ENCODE peak calls at places on chromosome 18, in six cellular contexts. S is esophagus squamous epithelium, X is HCT116, O is astrocyte of the spinal cord, Y is AG09309, K is AG10803. B is an unnamed sample.

GRCh38 chr18:58051765-58052460 is 7.9 kb downstream of the NEDD4L start:
- DNase-seq in S (no peak), X (no peak), O (peak), Y (no peak), K (peak), B (peak)

GRCh38 chr18:55449412-55450140 is 138.4 kb downstream of the TCF4 start:
- DNase-seq in S (no peak), X (no peak), O (no peak), Y (no peak), K (no peak), B (no peak)

GRCh38 chr18:35055726-35056125 is 14.5 kb downstream of the MAPRE2 start:
- DNase-seq in S (no peak), X (no peak), O (no peak), Y (no peak), K (no peak), B (no peak)

GRCh38 chr18:65983750-65984149 is 232.9 kb downstream of the CDH7 start:
- DNase-seq in S (no peak), X (no peak), O (no peak), Y (no peak), K (no peak), B (no peak)

GRCh38 chr18:57353137-57353939 is 981 bp downstream of the ST8SIA3 start:
- DNase-seq in S (no peak), X (no peak), O (no peak), Y (no peak), K (no peak), B (no peak)

GRCh38 chr18:50721006-50721405 is 98.8 kb downstream of the MRO start:
- DNase-seq in S (no peak), X (no peak), O (no peak), Y (no peak), K (no peak), B (no peak)

GRCh38 chr18:28050561-28050960 is 126.4 kb downstream of the CDH2 start:
- DNase-seq in S (no peak), X (no peak), O (no peak), Y (no peak), K (no peak), B (no peak)

GRCh38 chr18:26190506-26190905 is 35.7 kb upstream of the TAF4B start:
- DNase-seq in S (no peak), X (no peak), O (no peak), Y (no peak), K (no peak), B (no peak)

GRCh38 chr18:53458266-53458665 is 766.2 kb downstream of the MBD2 start:
- DNase-seq in S (no peak), X (no peak), O (peak), Y (no peak), K (no peak), B (no peak)

GRCh38 chr18:79545714-79546113 is 133.9 kb upstream of the CTDP1 start:
- DNase-seq in S (no peak), X (no peak), O (no peak), Y (no peak), K (no peak), B (no peak)

GRCh38 chr18:10454800-10455550 is 540 bp downstream of the APCDD1 start:
- DNase-seq in S (no peak), X (no peak), O (no peak), Y (no peak), K (no peak), B (peak)

GRCh38 chr18:77300579-77300978 is 50.9 kb downstream of the GALR1 start:
- DNase-seq in S (no peak), X (no peak), O (no peak), Y (no peak), K (no peak), B (no peak)

GRCh38 chr18:50115095-50115494 is 79.9 kb downstream of the MYO5B start:
- DNase-seq in S (no peak), X (no peak), O (no peak), Y (no peak), K (no peak), B (no peak)

GRCh38 chr18:10235553-10235952 is 218.9 kb upstream of the APCDD1 start:
- DNase-seq in S (no peak), X (no peak), O (no peak), Y (no peak), K (no peak), B (no peak)

GRCh38 chr18:77439888-77440287 is 190.2 kb downstream of the GALR1 start:
- DNase-seq in S (no peak), X (no peak), O (no peak), Y (no peak), K (no peak), B (no peak)

GRCh38 chr18:24985616-24986015 is 366.4 kb downstream of the ZNF521 start:
- DNase-seq in S (no peak), X (no peak), O (peak), Y (no peak), K (peak), B (no peak)

GRCh38 chr18:62663731-62664336 is 51.5 kb upstream of the PHLPP1 start:
- DNase-seq in S (no peak), X (no peak), O (peak), Y (peak), K (no peak), B (peak)

GRCh38 chr18:62089174-62089573 is 97.7 kb downstream of the PIGN start:
- DNase-seq in S (no peak), X (no peak), O (no peak), Y (no peak), K (no peak), B (no peak)

GRCh38 chr18:55695091-55695490 is 107.1 kb upstream of the TCF4 start:
- DNase-seq in S (no peak), X (no peak), O (no peak), Y (no peak), K (no peak), B (no peak)

GRCh38 chr18:34028341-34028740 is 196.4 kb downstream of the NOL4 start:
- DNase-seq in S (no peak), X (no peak), O (peak), Y (no peak), K (no peak), B (no peak)

GRCh38 chr18:37188016-37188791 is 359.3 kb downstream of the KIAA1328 start:
- DNase-seq in S (no peak), X (no peak), O (peak), Y (no peak), K (peak), B (peak)

GRCh38 chr18:63128242-63128967 is 191.2 kb downstream of the BCL2 start:
- DNase-seq in S (no peak), X (no peak), O (no peak), Y (no peak), K (no peak), B (no peak)

GRCh38 chr18:64653068-64653467 is 504.2 kb upstream of the LINC00305 start:
- DNase-seq in S (no peak), X (no peak), O (no peak), Y (no peak), K (no peak), B (no peak)

GRCh38 chr18:74290831-74291770 is 662 bp downstream of the CYB5A start:
- DNase-seq in S (no peak), X (peak), O (no peak), Y (no peak), K (no peak), B (no peak)

GRCh38 chr18:74289137-74289536 is 2.6 kb downstream of the CYB5A start:
- DNase-seq in S (no peak), X (no peak), O (no peak), Y (no peak), K (peak), B (peak)

GRCh38 chr18:74288041-74288440 is 3.7 kb downstream of the CYB5A start:
- DNase-seq in S (no peak), X (no peak), O (no peak), Y (no peak), K (no peak), B (no peak)

GRCh38 chr18:74289946-74290478 is 1.8 kb downstream of the CYB5A start:
- DNase-seq in S (no peak), X (no peak), O (no peak), Y (no peak), K (no peak), B (no peak)

GRCh38 chr18:74288730-74289129 is 3.0 kb downstream of the CYB5A start:
- DNase-seq in S (no peak), X (no peak), O (no peak), Y (no peak), K (peak), B (peak)
- H3K4me3 ChIP-seq in S (no peak), X (no peak), O (no peak), Y (peak), K (no peak), B (no peak)

GRCh38 chr18:11972371-11973174 is 8.7 kb upstream of the IMPA2 start:
- DNase-seq in S (no peak), X (no peak), O (no peak), Y (no peak), K (no peak), B (no peak)

GRCh38 chr18:11976463-11976862 is 4.8 kb upstream of the IMPA2 start:
- DNase-seq in S (no peak), X (no peak), O (no peak), Y (no peak), K (no peak), B (no peak)

GRCh38 chr18:11976882-11977281 is 4.4 kb upstream of the IMPA2 start:
- DNase-seq in S (no peak), X (no peak), O (peak), Y (no peak), K (peak), B (peak)

GRCh38 chr18:11974741-11975325 is 6.5 kb upstream of the IMPA2 start:
- DNase-seq in S (no peak), X (no peak), O (no peak), Y (no peak), K (no peak), B (peak)

DNA sequence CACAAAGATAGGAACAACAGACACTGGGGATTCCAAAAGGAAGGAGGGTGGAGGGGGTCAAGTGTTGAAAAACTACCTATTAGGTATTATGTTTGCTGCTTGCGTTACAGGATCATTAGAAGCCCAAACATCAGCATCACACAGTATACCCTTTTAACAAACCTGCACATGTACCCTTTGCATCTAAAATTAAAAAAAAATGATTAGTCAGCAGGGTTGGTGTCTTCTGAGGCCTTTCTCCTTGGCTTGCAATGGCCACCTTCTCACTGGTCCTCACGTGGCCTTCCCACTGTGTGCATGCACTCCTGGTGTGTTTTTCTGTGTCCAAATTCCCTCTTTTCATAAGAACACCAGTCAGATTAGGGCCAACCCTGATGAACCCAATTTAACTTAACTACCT is 5.6 kb upstream of the IMPA2 start:
- DNase-seq in S (no peak), X (no peak), O (no peak), Y (no peak), K (no peak), B (no peak)
- TF ChIP-seq CTCF in S (no peak), X (no peak), O (no peak), Y (no peak), K (no peak), B (no peak)

DNA sequence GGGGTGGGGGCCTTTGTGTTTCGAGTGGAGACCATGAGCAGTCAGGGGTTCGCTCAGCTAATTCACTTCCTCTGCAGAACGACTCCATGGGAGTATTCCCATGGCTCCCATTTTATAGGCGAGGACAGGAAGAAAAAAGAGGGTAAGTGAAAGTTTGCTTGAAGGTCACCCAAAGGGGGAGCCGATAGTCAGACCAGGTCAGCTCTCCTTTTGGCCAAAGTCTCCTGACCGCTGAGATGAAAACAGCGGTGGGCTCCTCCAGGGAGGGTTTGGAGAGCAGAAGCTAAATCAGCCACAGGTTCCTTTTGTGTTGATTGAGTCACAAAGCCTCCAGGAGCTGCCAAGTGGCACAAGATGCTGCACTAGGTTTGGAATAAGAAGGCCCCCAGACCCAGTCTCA is 34.1 kb upstream of the CTAGE1 start:
- DNase-seq in S (no peak), X (no peak), O (no peak), Y (no peak), K (no peak), B (no peak)
- H3K4me3 ChIP-seq in S (no peak), X (no peak), O (no peak), Y (no peak), K (no peak), B (no peak)

GRCh38 chr18:71850602-71851001 is 693.5 kb downstream of the CBLN2 start:
- DNase-seq in S (no peak), X (no peak), O (no peak), Y (no peak), K (no peak), B (no peak)

GRCh38 chr18:71844810-71845209 is 699.3 kb downstream of the CBLN2 start:
- DNase-seq in S (no peak), X (no peak), O (no peak), Y (no peak), K (no peak), B (no peak)

DNA sequence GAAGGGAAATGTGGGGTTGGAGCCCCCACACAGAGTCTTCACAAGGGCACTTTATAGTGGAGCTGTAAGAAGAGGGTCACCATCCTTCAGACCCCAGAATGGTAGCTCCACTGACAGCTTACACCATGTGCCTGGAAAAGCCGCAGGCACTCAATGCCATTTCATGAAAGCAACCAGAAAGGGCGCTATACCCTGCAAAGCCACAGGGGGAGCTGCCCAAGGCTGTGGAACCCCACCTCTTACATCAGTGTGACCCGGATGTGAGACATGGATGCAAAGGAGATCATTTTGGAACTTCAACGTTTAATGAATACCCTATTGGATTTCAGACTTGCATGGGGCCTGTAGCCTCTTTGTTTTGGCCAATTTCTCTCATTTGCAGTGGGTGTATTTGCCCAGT is 694.7 kb downstream of the CBLN2 start:
- DNase-seq in S (no peak), X (no peak), O (no peak), Y (no peak), K (no peak), B (no peak)
- TF ChIP-seq CTCF in S (no peak), X (no peak), O (peak), Y (no peak), K (no peak), B (no peak)

GRCh38 chr18:13218376-13219011 is at the start of gene LDLRAD4:
- DNase-seq in S (no peak), X (no peak), O (no peak), Y (no peak), K (no peak), B (no peak)
- H3K4me3 ChIP-seq in S (peak), X (peak), O (peak), Y (peak), K (peak), B (no peak)

DNA sequence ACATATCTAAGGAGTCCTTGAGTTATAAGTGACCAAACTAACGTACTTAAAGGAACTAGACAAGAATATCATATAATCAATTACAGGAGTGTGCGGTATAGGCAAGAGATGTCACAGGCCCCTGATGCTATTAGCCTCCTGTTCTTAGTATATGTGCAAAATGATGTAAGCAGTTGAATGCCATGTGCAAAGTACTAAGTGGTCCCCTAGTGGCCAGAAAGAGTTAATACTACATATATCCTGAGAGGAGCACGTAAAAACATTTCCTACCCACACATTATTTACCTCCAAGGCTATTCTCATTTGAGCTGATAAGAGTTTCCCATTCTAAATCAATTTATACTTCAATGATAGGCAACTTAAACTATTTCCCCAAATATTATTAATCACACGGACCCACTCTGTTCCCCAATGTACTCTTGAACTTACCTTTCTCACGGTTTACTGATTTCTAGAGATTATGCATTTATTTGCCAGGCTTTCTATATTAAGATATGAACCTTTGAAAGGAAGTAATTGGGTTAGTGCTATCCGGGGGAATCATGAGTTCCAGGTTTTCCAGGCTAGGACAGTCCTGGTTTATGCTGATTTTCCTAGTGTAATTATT is 158.0 kb upstream of the KLHL14 start:
- DNase-seq in S (no peak), X (peak), O (peak), Y (peak), K (peak), B (peak)
- TF ChIP-seq CTCF in S (peak), X (peak), O (peak), Y (peak), K (peak), B (peak)

DNA sequence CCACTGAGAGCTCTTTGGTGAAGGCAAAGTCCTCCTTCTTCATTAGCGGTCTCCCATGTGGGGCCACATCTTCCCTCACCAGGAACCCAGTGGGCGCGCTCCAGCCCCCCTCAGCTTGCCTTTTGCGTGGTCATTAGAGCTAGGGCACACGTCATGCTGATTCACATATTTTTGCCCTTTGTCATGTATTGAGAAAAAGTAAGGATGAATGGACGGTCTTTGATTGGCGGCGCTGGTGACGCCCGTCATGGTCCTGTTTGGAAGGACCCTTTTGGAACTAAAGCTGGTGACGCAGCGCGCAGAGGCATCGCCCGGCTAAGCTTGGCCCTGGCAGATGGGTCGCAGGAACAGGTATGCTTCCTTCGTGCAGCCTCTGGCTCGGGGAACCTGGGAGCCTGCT is 3.1 kb downstream of the SLC14A1 start:
- DNase-seq in S (no peak), X (no peak), O (no peak), Y (no peak), K (no peak), B (peak)
- H3K4me3 ChIP-seq in S (no peak), X (no peak), O (peak), Y (no peak), K (no peak), B (no peak)

DNA sequence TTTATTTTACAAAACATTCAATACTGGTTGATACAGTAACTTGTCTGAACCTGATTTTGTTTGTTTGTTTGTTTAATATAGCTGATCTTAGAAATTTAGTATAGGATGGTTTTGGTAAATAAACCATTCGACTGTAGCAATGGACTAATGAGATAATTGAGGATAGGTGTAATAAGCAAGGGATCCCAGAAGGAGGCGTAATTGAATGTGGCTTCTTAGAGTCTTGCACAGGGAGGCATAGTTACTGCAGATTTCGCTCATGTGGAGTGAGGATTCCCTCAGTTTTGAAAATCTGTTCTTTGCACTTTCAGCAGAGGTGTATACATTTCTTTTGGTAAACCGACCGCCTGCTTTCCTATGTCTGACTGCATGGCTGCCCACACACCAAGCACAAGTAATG is 709.6 kb downstream of the SOCS6 start:
- DNase-seq in S (no peak), X (no peak), O (no peak), Y (no peak), K (no peak), B (peak)
- TF ChIP-seq CTCF in S (no peak), X (no peak), O (no peak), Y (no peak), K (no peak), B (peak)

GRCh38 chr18:21132398-21132918 is 20.8 kb upstream of the ROCK1 start:
- DNase-seq in S (no peak), X (no peak), O (no peak), Y (no peak), K (no peak), B (no peak)

GRCh38 chr18:21129586-21130216 is 18.1 kb upstream of the ROCK1 start:
- DNase-seq in S (no peak), X (no peak), O (no peak), Y (no peak), K (peak), B (peak)

GRCh38 chr18:21134895-21135294 is 23.3 kb upstream of the ROCK1 start:
- DNase-seq in S (no peak), X (no peak), O (no peak), Y (no peak), K (peak), B (peak)

DNA sequence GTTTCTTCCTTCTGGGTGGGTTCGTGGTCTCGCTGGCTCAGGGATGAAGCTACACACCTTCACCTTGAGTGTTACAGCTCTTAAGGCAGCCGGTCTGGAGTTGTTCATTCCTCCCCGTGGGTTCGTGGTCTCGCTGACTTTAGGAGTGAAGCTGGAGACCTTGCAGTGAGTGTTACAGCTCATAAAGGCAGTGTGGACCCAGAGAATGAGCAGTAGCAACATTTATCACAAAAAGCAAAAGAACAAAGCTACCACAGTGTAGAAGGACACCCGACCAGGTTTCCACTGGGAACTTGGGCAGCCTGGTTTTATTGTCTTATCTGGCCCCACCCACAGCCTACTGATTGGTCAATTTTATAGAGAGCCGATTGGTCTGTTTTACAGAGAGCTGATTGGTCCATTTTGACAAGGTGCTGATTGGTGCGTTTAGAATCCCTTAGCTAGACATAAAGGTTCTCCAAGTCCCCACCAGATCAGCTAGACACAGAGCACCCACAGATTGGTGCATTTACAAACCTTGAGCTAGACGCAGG is 20.2 kb upstream of the ROCK1 start:
- DNase-seq in S (no peak), X (no peak), O (no peak), Y (no peak), K (no peak), B (no peak)
- H3K4me3 ChIP-seq in S (no peak), X (no peak), O (no peak), Y (no peak), K (no peak), B (no peak)